ENCODE peak calls at places on chromosomes 16 and 17, in five cellular contexts. H is keratinocyte, D is endodermal cell, S is lower lobe of right lung, Y is BJ. C is an unnamed sample. For H3K27me3, the result is how much of the 10 kb centered on the place peaks cover.

GRCh38 chr17:34299918-34300600 is 14.5 kb downstream of the CCL11 start:
- DNase-seq in D (no peak), S (no peak), Y (peak), H (peak), C (no peak)

GRCh38 chr17:38958326-38958725 is 8.9 kb downstream of the FBXO47 start:
- DNase-seq in D (no peak), S (no peak), Y (no peak), H (no peak), C (no peak)

GRCh38 chr17:53934931-53935330 is 112.2 kb downstream of the KIF2B start:
- DNase-seq in H (no peak), D (no peak), Y (no peak), S (no peak), C (no peak)

GRCh38 chr17:48835971-48836370 is 5.1 kb downstream of the CALCOCO2 start:
- DNase-seq in S (no peak), Y (no peak), H (no peak), D (no peak), C (no peak)

GRCh38 chr16:11783319-11784047 is 13.6 kb downstream of the ZC3H7A start:
- DNase-seq in Y (no peak), S (no peak), D (no peak), H (no peak), C (no peak)

GRCh38 chr17:30550512-30551273 is 73.5 kb downstream of the GOSR1 start:
- DNase-seq in S (no peak), D (peak), H (no peak), Y (no peak), C (peak)

GRCh38 chr16:73725147-73725546 is 571.5 kb upstream of the PSMD7 start:
- DNase-seq in Y (no peak), S (no peak), D (no peak), H (no peak), C (no peak)

GRCh38 chr16:85149776-85150175 is 37.5 kb upstream of the CIBAR2 start:
- DNase-seq in S (no peak), Y (no peak), H (no peak), D (no peak), C (no peak)

GRCh38 chr17:17435323-17435722 is 41.5 kb upstream of the MED9 start:
- DNase-seq in S (peak), Y (peak), D (no peak), H (no peak), C (no peak)

GRCh38 chr16:77637939-77638338 is 84.4 kb upstream of the NUDT7 start:
- DNase-seq in Y (no peak), D (no peak), H (no peak), S (no peak), C (no peak)

GRCh38 chr17:77107506-77108433 is 33.0 kb upstream of the SEC14L1 start:
- DNase-seq in Y (peak), D (no peak), S (no peak), H (no peak), C (no peak)

GRCh38 chr17:44569459-44569858 is 12.2 kb downstream of the FZD2 start:
- DNase-seq in D (no peak), Y (no peak), H (no peak), S (no peak), C (no peak)

GRCh38 chr17:77385750-77386501 is 245.2 kb downstream of the SEC14L1 start:
- DNase-seq in Y (no peak), H (no peak), D (no peak), S (peak), C (no peak)

GRCh38 chr16:54446639-54447038 is 160.1 kb upstream of the IRX3 start:
- DNase-seq in H (no peak), Y (no peak), D (no peak), S (no peak), C (peak)

GRCh38 chr17:75535871-75536270 is 10.4 kb downstream of the LLGL2 start:
- DNase-seq in S (no peak), Y (no peak), H (no peak), D (no peak), C (no peak)

GRCh38 chr16:2753523-2754020 is 1.1 kb downstream of the SRRM2 start:
- DNase-seq in D (no peak), H (no peak), S (peak), Y (no peak), C (no peak)

GRCh38 chr17:18921912-18922451 is 30.0 kb upstream of the SLC5A10 start:
- DNase-seq in D (no peak), H (peak), Y (no peak), S (no peak), C (peak)

GRCh38 chr16:11613381-11614303 is 26.9 kb upstream of the LITAF start:
- DNase-seq in D (no peak), S (peak), Y (no peak), H (peak), C (no peak)

GRCh38 chr17:29163563-29163962 is 16.6 kb downstream of the MYO18A start:
- DNase-seq in S (no peak), D (no peak), H (no peak), Y (no peak), C (no peak)

GRCh38 chr17:80792373-80792781 is 199.3 kb upstream of the CHMP6 start:
- DNase-seq in Y (no peak), H (no peak), S (no peak), D (peak), C (no peak)

GRCh38 chr17:80790981-80791742 is 200.5 kb upstream of the CHMP6 start:
- DNase-seq in H (no peak), Y (no peak), S (no peak), D (peak), C (no peak)

GRCh38 chr17:80789356-80789902 is 202.2 kb upstream of the CHMP6 start:
- DNase-seq in D (peak), H (no peak), Y (peak), S (no peak), C (peak)

GRCh38 chr17:80791758-80792284 is 199.8 kb upstream of the CHMP6 start:
- DNase-seq in H (peak), S (no peak), D (peak), Y (peak), C (peak)

DNA sequence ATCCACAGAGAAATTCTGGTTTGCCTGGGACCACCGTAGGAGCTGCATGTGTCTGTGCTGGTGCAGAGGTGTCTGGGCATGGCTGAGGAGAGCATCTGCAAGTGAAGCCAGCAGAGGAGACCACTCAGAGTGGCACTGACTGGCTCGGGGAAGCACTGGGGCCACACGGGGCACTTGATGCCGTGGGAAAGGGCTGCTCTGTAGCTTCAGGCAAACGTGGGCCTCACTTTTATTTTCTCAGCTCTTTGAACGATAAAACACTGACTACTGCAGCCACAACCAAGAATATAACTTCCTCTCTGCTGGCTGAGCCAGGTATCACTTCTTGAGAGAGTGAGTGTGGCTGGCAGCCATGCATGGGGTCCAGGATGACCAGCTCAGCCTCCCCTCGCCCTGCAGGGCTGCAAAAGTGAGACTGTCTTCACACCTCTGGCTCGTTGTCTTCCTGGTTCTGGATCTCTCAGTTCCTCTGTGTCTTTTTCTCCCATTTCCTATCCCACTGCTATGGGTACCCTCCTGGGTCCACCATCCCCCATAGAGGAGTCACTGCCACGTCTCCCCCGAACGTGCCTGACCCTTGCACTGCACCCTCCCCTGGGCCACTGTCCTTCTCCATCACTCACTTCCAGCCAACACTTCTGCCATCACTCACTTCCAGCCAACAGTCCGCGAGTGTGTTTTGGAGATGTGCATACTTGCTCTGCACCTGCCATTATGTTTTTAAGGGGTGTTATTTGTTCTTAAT is 201.4 kb upstream of the CHMP6 start:
- DNase-seq in Y (no peak), S (no peak), H (no peak), D (peak), C (no peak)
- TF ChIP-seq CTCF in Y (no peak), S (no peak), H (no peak), D (no peak), C (no peak)

DNA sequence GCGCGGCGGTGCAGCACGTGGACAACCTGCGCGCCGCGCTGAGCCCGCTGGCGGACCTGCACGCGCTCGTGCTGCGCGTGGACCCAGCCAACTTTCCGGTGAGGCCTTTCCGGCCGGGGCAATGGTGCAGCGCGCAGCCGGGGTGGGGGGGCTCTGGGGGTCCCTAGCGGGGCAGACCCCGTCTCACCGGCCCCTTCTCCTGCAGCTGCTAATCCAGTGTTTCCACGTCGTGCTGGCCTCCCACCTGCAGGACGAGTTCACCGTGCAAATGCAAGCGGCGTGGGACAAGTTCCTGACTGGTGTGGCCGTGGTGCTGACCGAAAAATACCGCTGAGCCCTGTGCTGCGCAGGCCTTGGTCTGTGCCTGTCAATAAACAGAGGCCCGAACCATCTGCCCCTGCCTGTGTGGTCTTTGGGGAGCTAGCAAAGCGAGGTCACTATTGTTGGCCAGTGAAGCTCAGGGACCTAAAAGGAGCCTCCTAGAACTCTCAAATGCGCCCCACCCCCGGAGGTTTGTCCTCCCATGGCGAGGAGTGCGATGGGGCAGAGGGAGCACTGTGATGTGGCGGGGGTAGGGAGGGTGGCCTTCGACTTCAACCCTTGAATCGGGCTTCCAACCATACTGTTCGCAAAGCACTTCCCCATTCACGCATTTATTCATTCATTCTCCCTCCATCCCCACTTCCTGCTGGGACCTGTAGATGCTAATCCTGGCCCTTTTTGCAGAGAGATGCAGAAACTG is 768 bp downstream of the HBM start:
- DNase-seq in H (no peak), Y (no peak), S (no peak), D (no peak), C (no peak)
- H3K27me3 ChIP-seq in H (under half), Y (under half), S (half or more), D (half or more), C (half or more)

DNA sequence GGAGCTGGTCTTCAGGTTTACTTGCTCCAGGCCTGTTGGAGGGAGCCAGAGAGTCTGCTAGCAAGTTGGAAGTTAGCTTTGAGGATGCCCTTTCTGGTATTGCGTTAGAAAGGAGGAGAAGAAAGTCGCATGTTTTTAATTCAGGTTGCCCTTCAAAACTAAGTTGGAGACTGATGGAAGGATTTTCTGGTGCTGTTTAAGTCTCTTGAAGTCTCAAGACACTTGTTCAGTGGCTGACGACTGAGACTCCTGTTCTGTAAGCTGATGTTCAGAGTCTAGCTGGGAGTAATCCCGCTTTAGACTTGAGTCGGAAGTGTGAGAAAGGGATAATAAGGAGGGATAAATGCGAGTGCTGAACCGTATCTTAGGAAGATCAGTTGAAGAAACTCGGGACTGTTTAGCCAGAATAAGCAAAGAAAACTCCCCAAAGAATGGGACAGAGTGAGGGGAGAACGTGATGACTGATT is 740 bp downstream of the AATF start:
- DNase-seq in H (no peak), S (no peak), D (no peak), Y (peak), C (no peak)
- TF ChIP-seq CTCF in H (no peak), S (no peak), D (no peak), Y (no peak), C (no peak)

GRCh38 chr17:36941265-36942021 is 4.2 kb downstream of the LHX1 start:
- DNase-seq in S (no peak), Y (no peak), D (peak), H (no peak), C (no peak)
- H3K27me3 ChIP-seq in S (half or more), Y (half or more), D (half or more), H (half or more), C (under half)

GRCh38 chr16:30395155-30395991 is at the start of gene ZNF48:
- DNase-seq in S (peak), D (peak), Y (peak), H (no peak), C (no peak)
- TF ChIP-seq CTCF in S (peak), D (peak), Y (peak), H (no peak), C (no peak)